ENCODE peak calls at places on chromosomes 7 and 10, in nine cellular contexts. H is HCT116; F is mammary epithelial cell; D is thoracic aorta; E is CD4-positive, alpha-beta memory T cell; G is GM06990; B is CD8-positive, alpha-beta memory T cell; O is right lobe of liver; I is cardiac muscle cell. Q is an unnamed sample.

GRCh38 chr10:4765428-4765827 is 60.6 kb upstream of the AKR1E2 start:
- DNase-seq in F (peak; percentile 54), B (no peak), H (no peak), I (no peak), G (no peak), E (no peak), O (no peak), D (no peak), Q (no peak)

GRCh38 chr7:73512018-73512780 is 9.9 kb downstream of the BAZ1B start:
- DNase-seq in G (no peak), H (no peak), B (no peak), O (no peak), F (no peak), D (no peak), I (no peak), E (no peak), Q (no peak)

GRCh38 chr7:94301024-94301588 is 93.6 kb upstream of the COL1A2 start:
- DNase-seq in F (peak; percentile 88), B (no peak), G (no peak), O (peak; percentile 45), D (peak; percentile 63), E (no peak), H (peak; percentile 79), I (peak; percentile 97), Q (peak; percentile 47)

GRCh38 chr10:88707429-88708110 is 1.5 kb downstream of the LIPK start:
- DNase-seq in G (no peak), O (no peak), H (peak; percentile 69), D (no peak), E (no peak), B (no peak), I (peak; percentile 40), F (peak; percentile 92), Q (no peak)

GRCh38 chr7:29468196-29468595 is 95.4 kb upstream of the PRR15 start:
- DNase-seq in I (no peak), G (no peak), H (no peak), E (no peak), D (no peak), F (no peak), O (no peak), B (no peak), Q (no peak)

GRCh38 chr10:6114758-6115410 is 26.1 kb downstream of the RBM17 start:
- DNase-seq in D (no peak), E (peak; percentile 12), B (no peak), F (no peak), G (no peak), I (peak; percentile 75), O (no peak), H (no peak), Q (no peak)

GRCh38 chr10:22027666-22028238 is 24.2 kb upstream of the DNAJC1 start:
- DNase-seq in B (no peak), D (no peak), F (no peak), E (no peak), O (no peak), I (no peak), G (no peak), H (no peak), Q (no peak)

GRCh38 chr7:112573302-112574039 is 92.7 kb downstream of the LSMEM1 start:
- DNase-seq in H (no peak), B (no peak), O (no peak), I (no peak), F (no peak), G (no peak), E (no peak), D (no peak), Q (no peak)

GRCh38 chr7:153190452-153190851 is 430.9 kb downstream of the ACTR3B start:
- DNase-seq in I (no peak), H (peak; percentile 23), F (no peak), E (no peak), B (no peak), D (no peak), O (no peak), G (no peak), Q (peak; percentile 3)

GRCh38 chr10:97778452-97779302 is 6.9 kb upstream of the SFRP5 start:
- DNase-seq in E (no peak), H (no peak), D (no peak), F (no peak), O (no peak), G (no peak), I (no peak), B (no peak), Q (peak; percentile 87)

GRCh38 chr7:112400141-112400540 is 50.1 kb upstream of the IFRD1 start:
- DNase-seq in D (no peak), F (no peak), H (no peak), G (no peak), E (no peak), O (no peak), I (peak; percentile 11), B (no peak), Q (no peak)

GRCh38 chr7:44145419-44145968 is 4.4 kb upstream of the MYL7 start:
- DNase-seq in I (peak; percentile 51), O (no peak), D (no peak), F (no peak), H (no peak), B (peak; percentile 68), G (no peak), E (peak; percentile 71), Q (no peak)

GRCh38 chr7:44144968-44145418 is 3.9 kb upstream of the MYL7 start:
- DNase-seq in B (no peak), E (no peak), O (no peak), G (no peak), F (no peak), D (no peak), H (no peak), I (no peak), Q (no peak)

GRCh38 chr7:44148961-44149550 is 7.9 kb upstream of the MYL7 start:
- DNase-seq in I (no peak), G (no peak), E (no peak), F (no peak), D (no peak), H (no peak), B (no peak), O (no peak), Q (no peak)

GRCh38 chr7:44145969-44146897 is 5.1 kb upstream of the MYL7 start:
- DNase-seq in B (peak; percentile 72), D (peak; percentile 48), O (peak; percentile 65), H (peak; percentile 41), G (peak; percentile 44), E (peak; percentile 63), F (no peak), I (peak; percentile 85), Q (peak; percentile 60)

DNA sequence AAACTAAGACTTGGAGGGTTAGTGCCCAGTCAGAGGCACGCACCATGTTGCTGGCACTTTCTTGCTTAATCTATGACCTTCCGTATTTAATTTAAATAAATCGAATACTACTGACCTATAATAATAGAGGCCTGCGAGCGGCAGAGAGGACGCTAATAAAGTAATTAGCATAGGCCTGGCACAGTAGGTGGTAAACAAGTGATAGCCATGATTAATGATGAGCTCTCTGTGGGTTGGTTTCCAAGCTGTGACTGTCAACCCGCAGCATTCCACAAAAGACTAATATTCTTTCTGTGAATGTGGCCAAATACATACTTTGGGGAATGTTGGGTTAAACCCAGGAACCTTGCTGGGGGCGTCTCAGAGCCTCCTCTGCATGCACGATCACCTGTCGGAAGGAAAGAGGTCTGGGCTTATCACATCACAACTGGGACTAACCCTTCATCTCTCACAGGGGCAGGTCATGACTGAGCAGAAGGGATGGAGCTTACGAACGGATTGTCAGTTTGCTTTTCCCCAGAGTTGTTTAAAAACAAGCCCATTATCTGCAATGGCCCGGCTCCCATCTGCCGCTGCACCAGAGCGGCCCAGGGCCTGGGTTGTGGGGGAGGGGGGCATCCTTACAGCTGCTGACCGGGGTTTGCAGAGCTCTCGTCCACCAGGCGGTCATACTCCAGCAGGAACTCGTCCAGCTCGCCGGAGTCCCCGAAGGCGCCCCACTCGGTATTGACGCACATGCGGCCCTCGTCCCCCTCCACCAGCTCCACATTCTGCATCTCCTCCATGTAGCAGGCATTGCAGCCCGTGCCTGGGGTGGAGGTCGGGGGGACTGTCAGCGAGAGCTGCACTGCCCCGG is 6.1 kb upstream of the MYL7 start:
- DNase-seq in H (no peak), B (no peak), I (peak; percentile 27), D (no peak), E (no peak), G (no peak), O (no peak), F (no peak), Q (no peak)
- H3K27me3 ChIP-seq in H (no peaks in the 10 kb centered on the region), B (no peaks in the 10 kb centered on the region), I (no peaks in the 10 kb centered on the region), D (no peaks in the 10 kb centered on the region), E (no peaks in the 10 kb centered on the region), G (no peaks in the 10 kb centered on the region), O (no peaks in the 10 kb centered on the region), F (peaks cover 7% of the 10 kb centered on the region), Q (no peaks in the 10 kb centered on the region)

DNA sequence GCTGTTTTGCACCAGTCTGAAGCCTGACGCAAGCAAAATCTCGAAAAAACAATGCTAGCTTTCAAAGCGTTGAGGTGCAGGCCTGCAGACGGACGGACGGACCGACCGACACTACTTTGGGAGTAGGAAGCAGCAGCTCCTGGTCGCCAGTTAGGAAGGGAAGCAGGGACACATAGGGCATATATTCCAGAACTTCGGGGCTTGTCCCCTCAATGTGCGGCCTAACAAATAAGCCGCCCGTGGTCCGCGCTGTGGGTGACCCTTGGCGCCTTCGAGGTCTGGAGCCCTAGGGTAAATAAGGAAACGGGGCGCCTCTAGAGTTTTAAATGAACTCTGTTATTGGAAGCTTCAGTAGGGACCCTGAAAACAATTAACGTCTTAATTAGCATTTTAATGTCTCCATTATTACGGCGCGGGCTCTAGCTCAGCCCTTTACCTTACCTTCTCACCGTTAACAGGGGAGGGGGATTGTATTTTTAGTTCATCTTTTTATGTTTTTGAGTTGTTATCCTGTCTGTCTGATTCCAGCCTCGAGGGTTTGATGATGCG is 1.4 kb downstream of the HHEX start:
- DNase-seq in I (no peak), B (no peak), F (no peak), E (no peak), D (no peak), O (peak; percentile 56), H (no peak), G (peak; percentile 32), Q (peak; percentile 32)
- H3K27me3 ChIP-seq in I (peaks cover 89% of the 10 kb centered on the region), B (peaks cover 38% of the 10 kb centered on the region), F (peaks cover 14% of the 10 kb centered on the region), E (peaks cover 37% of the 10 kb centered on the region), D (no peaks in the 10 kb centered on the region), O (no peaks in the 10 kb centered on the region), H (no peaks in the 10 kb centered on the region), G (no peaks in the 10 kb centered on the region), Q (no peaks in the 10 kb centered on the region)

DNA sequence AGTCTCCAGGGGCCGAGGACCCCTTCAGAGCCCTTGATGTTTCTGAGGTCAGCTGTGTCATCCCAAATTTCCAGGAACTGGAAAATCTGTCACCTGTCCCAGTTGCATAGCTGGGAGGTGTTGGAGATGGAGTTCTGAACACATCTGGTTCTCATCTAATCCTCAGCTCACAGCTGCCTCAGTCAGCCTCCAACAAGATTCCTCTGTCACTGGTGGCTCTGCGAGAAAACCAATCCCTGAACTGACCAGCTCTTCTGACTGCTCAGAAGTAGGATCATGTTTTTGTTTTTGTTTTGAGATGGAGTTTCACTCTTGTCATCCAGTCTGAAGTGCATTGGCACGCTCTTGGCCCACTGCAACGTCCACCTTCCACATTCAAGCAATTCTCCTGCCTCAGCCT is 37.7 kb upstream of the MYL10 start:
- DNase-seq in G (no peak), O (no peak), F (no peak), B (no peak), I (no peak), E (no peak), D (no peak), H (no peak), Q (no peak)
- H3K27me3 ChIP-seq in G (no peaks in the 10 kb centered on the region), O (no peaks in the 10 kb centered on the region), F (peaks cover 2% of the 10 kb centered on the region), B (no peaks in the 10 kb centered on the region), I (no peaks in the 10 kb centered on the region), E (no peaks in the 10 kb centered on the region), D (no peaks in the 10 kb centered on the region), H (no peaks in the 10 kb centered on the region), Q (no peaks in the 10 kb centered on the region)

DNA sequence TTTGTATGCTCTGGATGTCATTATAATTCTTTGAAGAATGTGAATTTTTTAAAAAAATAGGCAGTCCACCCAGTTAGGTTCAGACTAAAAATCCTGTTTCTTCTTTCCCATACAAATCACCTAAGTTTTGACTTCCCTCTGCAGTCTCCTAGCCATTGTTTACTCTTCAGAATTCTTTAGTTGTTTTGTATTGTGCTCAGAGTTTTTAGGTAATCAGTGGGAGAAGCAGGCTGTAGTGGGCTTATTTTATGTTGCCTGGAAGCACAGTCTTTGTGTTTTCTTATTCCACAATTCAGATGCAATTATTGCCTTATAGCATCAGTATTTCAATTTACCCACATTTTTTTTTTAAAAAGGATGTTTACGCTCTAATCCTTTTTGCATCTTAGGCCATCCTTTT is 94.9 kb downstream of the AKAP9 start:
- DNase-seq in F (no peak), D (no peak), H (no peak), I (no peak), G (no peak), O (no peak), B (no peak), E (no peak), Q (no peak)
- H3K27me3 ChIP-seq in F (no peaks in the 10 kb centered on the region), D (no peaks in the 10 kb centered on the region), H (no peaks in the 10 kb centered on the region), I (no peaks in the 10 kb centered on the region), G (no peaks in the 10 kb centered on the region), O (no peaks in the 10 kb centered on the region), B (no peaks in the 10 kb centered on the region), E (no peaks in the 10 kb centered on the region), Q (no peaks in the 10 kb centered on the region)

Q was measured in thyroid gland.